ENCODE peak calls at places on chromosomes 11 and 22, in eight cellular contexts. One of them, this sample, is unnamed.

GRCh38 chr22:44783091-44783490 is 30.7 kb downstream of the ARHGAP8 start:
- DNase-seq in left lung: no peak
- DNase-seq in OCI-LY7: no peak
- DNase-seq in H1: no peak
- DNase-seq in upper lobe of right lung: no peak
- DNase-seq in fibroblast of lung: no peak
- DNase-seq in CD4-positive, alpha-beta memory T cell: no peak
- DNase-seq in right lobe of liver: no peak
- DNase-seq in this sample: no peak

GRCh38 chr11:3093281-3094191 is 36.3 kb upstream of the CARS1 start:
- DNase-seq in right lobe of liver: no peak
- DNase-seq in upper lobe of right lung: peak; percentile 55
- DNase-seq in OCI-LY7: no peak
- DNase-seq in CD4-positive, alpha-beta memory T cell: no peak
- DNase-seq in H1: no peak
- DNase-seq in left lung: peak; percentile 75
- DNase-seq in fibroblast of lung: no peak
- DNase-seq in this sample: peak; percentile 71

GRCh38 chr11:117604349-117604995 is 192.5 kb downstream of the DSCAML1 start:
- DNase-seq in fibroblast of lung: peak; percentile 8
- DNase-seq in upper lobe of right lung: no peak
- DNase-seq in left lung: no peak
- DNase-seq in H1: no peak
- DNase-seq in right lobe of liver: no peak
- DNase-seq in CD4-positive, alpha-beta memory T cell: no peak
- DNase-seq in OCI-LY7: no peak
- DNase-seq in this sample: no peak

GRCh38 chr11:117096140-117096972 is 1.9 kb downstream of the SIK3 start:
- DNase-seq in upper lobe of right lung: no peak
- DNase-seq in OCI-LY7: peak; percentile 75
- DNase-seq in left lung: no peak
- DNase-seq in H1: peak; percentile 51
- DNase-seq in right lobe of liver: peak; percentile 34
- DNase-seq in fibroblast of lung: no peak
- DNase-seq in CD4-positive, alpha-beta memory T cell: peak; percentile 77
- DNase-seq in this sample: no peak

GRCh38 chr11:57711414-57712255 is at the start of gene MED19:
- DNase-seq in OCI-LY7: peak; percentile 85
- DNase-seq in CD4-positive, alpha-beta memory T cell: peak; percentile 82
- DNase-seq in fibroblast of lung: peak; percentile 79
- DNase-seq in H1: peak; percentile 84
- DNase-seq in upper lobe of right lung: peak; percentile 90
- DNase-seq in left lung: peak; percentile 92
- DNase-seq in right lobe of liver: peak; percentile 80
- DNase-seq in this sample: no peak

GRCh38 chr11:69889400-69890372 is 70.5 kb upstream of the FGF3 start:
- DNase-seq in CD4-positive, alpha-beta memory T cell: no peak
- DNase-seq in H1: no peak
- DNase-seq in left lung: peak; percentile 33
- DNase-seq in fibroblast of lung: no peak
- DNase-seq in upper lobe of right lung: no peak
- DNase-seq in right lobe of liver: no peak
- DNase-seq in OCI-LY7: no peak
- DNase-seq in this sample: peak; percentile 17

GRCh38 chr11:84914511-84914910 is 712.6 kb downstream of the DLG2 start:
- DNase-seq in CD4-positive, alpha-beta memory T cell: no peak
- DNase-seq in OCI-LY7: no peak
- DNase-seq in upper lobe of right lung: no peak
- DNase-seq in right lobe of liver: no peak
- DNase-seq in fibroblast of lung: no peak
- DNase-seq in left lung: no peak
- DNase-seq in H1: no peak
- DNase-seq in this sample: no peak

GRCh38 chr11:45577755-45578154 is 87.7 kb downstream of the CHST1 start:
- DNase-seq in H1: no peak
- DNase-seq in OCI-LY7: no peak
- DNase-seq in fibroblast of lung: no peak
- DNase-seq in CD4-positive, alpha-beta memory T cell: no peak
- DNase-seq in left lung: no peak
- DNase-seq in right lobe of liver: no peak
- DNase-seq in upper lobe of right lung: no peak
- DNase-seq in this sample: peak; percentile 13

GRCh38 chr11:119615003-119615878 is 113.8 kb downstream of the NECTIN1 start:
- DNase-seq in fibroblast of lung: peak; percentile 88
- DNase-seq in left lung: peak; percentile 28
- DNase-seq in upper lobe of right lung: no peak
- DNase-seq in right lobe of liver: no peak
- DNase-seq in H1: no peak
- DNase-seq in CD4-positive, alpha-beta memory T cell: no peak
- DNase-seq in OCI-LY7: peak; percentile 30
- DNase-seq in this sample: no peak

GRCh38 chr22:44597616-44598015 is 99.6 kb upstream of the RTL6 start:
- DNase-seq in right lobe of liver: no peak
- DNase-seq in CD4-positive, alpha-beta memory T cell: no peak
- DNase-seq in upper lobe of right lung: no peak
- DNase-seq in OCI-LY7: no peak
- DNase-seq in left lung: no peak
- DNase-seq in fibroblast of lung: no peak
- DNase-seq in H1: no peak
- DNase-seq in this sample: no peak

GRCh38 chr11:48012051-48012391 is 31.7 kb downstream of the PTPRJ start:
- DNase-seq in OCI-LY7: no peak
- DNase-seq in right lobe of liver: no peak
- DNase-seq in CD4-positive, alpha-beta memory T cell: peak; percentile 71
- DNase-seq in H1: no peak
- DNase-seq in upper lobe of right lung: no peak
- DNase-seq in fibroblast of lung: no peak
- DNase-seq in left lung: no peak
- DNase-seq in this sample: no peak

GRCh38 chr11:58086528-58086927 is 38.8 kb downstream of the OR9I1 start:
- DNase-seq in OCI-LY7: no peak
- DNase-seq in H1: no peak
- DNase-seq in fibroblast of lung: no peak
- DNase-seq in upper lobe of right lung: no peak
- DNase-seq in left lung: no peak
- DNase-seq in right lobe of liver: no peak
- DNase-seq in CD4-positive, alpha-beta memory T cell: no peak
- DNase-seq in this sample: no peak

GRCh38 chr11:2294340-2295290 is 7.1 kb downstream of the C11orf21 start:
- DNase-seq in fibroblast of lung: no peak
- DNase-seq in CD4-positive, alpha-beta memory T cell: no peak
- DNase-seq in upper lobe of right lung: peak; percentile 57
- DNase-seq in right lobe of liver: no peak
- DNase-seq in H1: peak; percentile 13
- DNase-seq in left lung: no peak
- DNase-seq in OCI-LY7: no peak
- DNase-seq in this sample: peak; percentile 39

GRCh38 chr11:14973621-14974020 is 1.5 kb upstream of the CALCA start:
- DNase-seq in right lobe of liver: peak; percentile 35
- DNase-seq in upper lobe of right lung: peak; percentile 63
- DNase-seq in H1: peak; percentile 63
- DNase-seq in fibroblast of lung: peak; percentile 15
- DNase-seq in CD4-positive, alpha-beta memory T cell: peak; percentile 22
- DNase-seq in left lung: peak; percentile 76
- DNase-seq in OCI-LY7: no peak
- DNase-seq in this sample: peak; percentile 45

GRCh38 chr22:22480940-22481339 is 27.6 kb downstream of the ZNF280B start:
- DNase-seq in right lobe of liver: no peak
- DNase-seq in CD4-positive, alpha-beta memory T cell: no peak
- DNase-seq in H1: no peak
- DNase-seq in OCI-LY7: no peak
- DNase-seq in upper lobe of right lung: no peak
- DNase-seq in left lung: no peak
- DNase-seq in fibroblast of lung: no peak
- DNase-seq in this sample: no peak

GRCh38 chr11:28146123-28146751 is 38.0 kb downstream of the METTL15 start:
- DNase-seq in upper lobe of right lung: no peak
- DNase-seq in OCI-LY7: no peak
- DNase-seq in H1: no peak
- DNase-seq in CD4-positive, alpha-beta memory T cell: no peak
- DNase-seq in fibroblast of lung: peak; percentile 95
- DNase-seq in left lung: no peak
- DNase-seq in right lobe of liver: no peak
- DNase-seq in this sample: no peak

GRCh38 chr11:71188886-71189767 is 63.2 kb downstream of the SHANK2 start:
- DNase-seq in H1: no peak
- DNase-seq in upper lobe of right lung: peak; percentile 48
- DNase-seq in left lung: no peak
- DNase-seq in CD4-positive, alpha-beta memory T cell: no peak
- DNase-seq in right lobe of liver: no peak
- DNase-seq in OCI-LY7: no peak
- DNase-seq in fibroblast of lung: no peak
- DNase-seq in this sample: peak; percentile 55

GRCh38 chr11:120835601-120836228 is 188.2 kb upstream of the TBCEL start:
- DNase-seq in H1: no peak
- DNase-seq in CD4-positive, alpha-beta memory T cell: no peak
- DNase-seq in upper lobe of right lung: no peak
- DNase-seq in fibroblast of lung: peak; percentile 38
- DNase-seq in OCI-LY7: no peak
- DNase-seq in left lung: no peak
- DNase-seq in right lobe of liver: no peak
- DNase-seq in this sample: no peak

GRCh38 chr22:45980776-45981175 is 3.8 kb upstream of the WNT7B start:
- DNase-seq in right lobe of liver: no peak
- DNase-seq in CD4-positive, alpha-beta memory T cell: no peak
- DNase-seq in H1: no peak
- DNase-seq in left lung: no peak
- DNase-seq in fibroblast of lung: no peak
- DNase-seq in upper lobe of right lung: no peak
- DNase-seq in OCI-LY7: no peak
- DNase-seq in this sample: no peak

GRCh38 chr22:45976351-45977002 is 485 bp downstream of the WNT7B start:
- DNase-seq in left lung: peak; percentile 77
- DNase-seq in right lobe of liver: no peak
- DNase-seq in H1: no peak
- DNase-seq in fibroblast of lung: no peak
- DNase-seq in CD4-positive, alpha-beta memory T cell: no peak
- DNase-seq in OCI-LY7: no peak
- DNase-seq in upper lobe of right lung: peak; percentile 73
- DNase-seq in this sample: no peak

GRCh38 chr22:45977003-45977395 is at the start of gene WNT7B:
- DNase-seq in upper lobe of right lung: peak; percentile 88
- DNase-seq in CD4-positive, alpha-beta memory T cell: peak; percentile 16
- DNase-seq in left lung: peak; percentile 88
- DNase-seq in H1: no peak
- DNase-seq in fibroblast of lung: no peak
- DNase-seq in right lobe of liver: no peak
- DNase-seq in OCI-LY7: no peak
- DNase-seq in this sample: no peak

GRCh38 chr22:45977551-45978274 is 751 bp upstream of the WNT7B start:
- DNase-seq in fibroblast of lung: no peak
- DNase-seq in left lung: peak; percentile 74
- DNase-seq in right lobe of liver: no peak
- DNase-seq in H1: peak; percentile 72
- DNase-seq in OCI-LY7: no peak
- DNase-seq in upper lobe of right lung: no peak
- DNase-seq in CD4-positive, alpha-beta memory T cell: no peak
- DNase-seq in this sample: no peak

GRCh38 chr22:45978275-45978713 is 1.3 kb upstream of the WNT7B start:
- DNase-seq in upper lobe of right lung: no peak
- DNase-seq in right lobe of liver: no peak
- DNase-seq in fibroblast of lung: no peak
- DNase-seq in CD4-positive, alpha-beta memory T cell: no peak
- DNase-seq in OCI-LY7: no peak
- DNase-seq in H1: no peak
- DNase-seq in left lung: no peak
- DNase-seq in this sample: no peak
- H3K4me1 ChIP-seq in upper lobe of right lung: peaks cover 26% of the 10 kb centered on the region
- H3K4me1 ChIP-seq in right lobe of liver: peaks cover 4% of the 10 kb centered on the region
- H3K4me1 ChIP-seq in fibroblast of lung: no peaks in the 10 kb centered on the region
- H3K4me1 ChIP-seq in CD4-positive, alpha-beta memory T cell: peaks cover 20% of the 10 kb centered on the region
- H3K4me1 ChIP-seq in OCI-LY7: peaks cover 3% of the 10 kb centered on the region
- H3K4me1 ChIP-seq in H1: peaks cover 13% of the 10 kb centered on the region
- H3K4me1 ChIP-seq in left lung: peaks cover 40% of the 10 kb centered on the region
- H3K4me1 ChIP-seq in this sample: no peaks in the 10 kb centered on the region

GRCh38 chr11:89491141-89491690 is at the start of gene NOX4:
- DNase-seq in fibroblast of lung: peak; percentile 81
- DNase-seq in OCI-LY7: no peak
- DNase-seq in upper lobe of right lung: peak; percentile 63
- DNase-seq in right lobe of liver: peak; percentile 36
- DNase-seq in H1: peak; percentile 79
- DNase-seq in left lung: peak; percentile 79
- DNase-seq in CD4-positive, alpha-beta memory T cell: no peak
- DNase-seq in this sample: peak; percentile 87
- H3K4me3 ChIP-seq in fibroblast of lung: peak within 1 kb of the TSS; percentile 67
- H3K4me3 ChIP-seq in OCI-LY7: no peak within 1 kb of the TSS
- H3K4me3 ChIP-seq in upper lobe of right lung: peak within 1 kb of the TSS; percentile 49
- H3K4me3 ChIP-seq in right lobe of liver: peak within 1 kb of the TSS; percentile 32
- H3K4me3 ChIP-seq in H1: peak within 1 kb of the TSS; percentile 52
- H3K4me3 ChIP-seq in left lung: peak within 1 kb of the TSS; percentile 31
- H3K4me3 ChIP-seq in CD4-positive, alpha-beta memory T cell: no peak within 1 kb of the TSS
- H3K4me3 ChIP-seq in this sample: peak within 1 kb of the TSS; percentile 88

DNA sequence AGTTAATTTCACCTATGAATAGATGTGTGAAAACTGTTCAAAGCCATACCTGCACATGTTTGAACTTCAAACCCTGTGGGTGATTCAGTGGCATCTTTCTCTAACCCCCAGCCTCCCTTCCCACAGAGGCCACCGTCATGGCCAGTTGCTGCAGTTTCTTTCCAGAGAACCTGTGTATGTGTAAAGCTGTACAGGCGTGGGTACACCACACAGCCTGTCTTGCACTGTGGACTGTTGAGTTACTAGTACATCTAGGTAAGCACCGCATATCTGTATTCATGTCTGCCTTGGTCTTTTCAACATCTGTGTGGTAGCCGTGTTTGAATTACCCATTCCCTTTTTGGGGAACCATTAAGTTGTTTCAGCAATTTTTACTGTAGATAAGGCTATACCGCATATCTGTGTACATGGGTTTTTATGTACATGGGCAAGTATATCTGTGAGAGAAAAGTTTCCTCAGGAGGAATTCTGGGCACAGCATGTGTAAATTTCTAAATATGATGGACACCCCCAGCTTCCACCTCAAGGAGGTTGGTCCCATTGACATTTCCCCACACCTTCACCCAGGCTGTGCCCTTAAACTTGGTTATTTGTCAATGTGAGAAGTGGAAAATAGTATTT is 13.9 kb downstream of the NEAT1 start:
- DNase-seq in right lobe of liver: peak; percentile 23
- DNase-seq in fibroblast of lung: no peak
- DNase-seq in CD4-positive, alpha-beta memory T cell: no peak
- DNase-seq in OCI-LY7: no peak
- DNase-seq in upper lobe of right lung: peak; percentile 34
- DNase-seq in left lung: peak; percentile 32
- DNase-seq in H1: no peak
- DNase-seq in this sample: peak; percentile 71
- H3K27ac ChIP-seq in right lobe of liver: peak overlapping the region; percentile 52
- H3K27ac ChIP-seq in fibroblast of lung: no peak overlapping the region
- H3K27ac ChIP-seq in CD4-positive, alpha-beta memory T cell: no peak overlapping the region
- H3K27ac ChIP-seq in OCI-LY7: peak overlapping the region; percentile 64
- H3K27ac ChIP-seq in upper lobe of right lung: no peak overlapping the region
- H3K27ac ChIP-seq in left lung: peak overlapping the region; percentile 58
- H3K27ac ChIP-seq in H1: no peak overlapping the region
- H3K27ac ChIP-seq in this sample: peak overlapping the region; percentile 56

DNA sequence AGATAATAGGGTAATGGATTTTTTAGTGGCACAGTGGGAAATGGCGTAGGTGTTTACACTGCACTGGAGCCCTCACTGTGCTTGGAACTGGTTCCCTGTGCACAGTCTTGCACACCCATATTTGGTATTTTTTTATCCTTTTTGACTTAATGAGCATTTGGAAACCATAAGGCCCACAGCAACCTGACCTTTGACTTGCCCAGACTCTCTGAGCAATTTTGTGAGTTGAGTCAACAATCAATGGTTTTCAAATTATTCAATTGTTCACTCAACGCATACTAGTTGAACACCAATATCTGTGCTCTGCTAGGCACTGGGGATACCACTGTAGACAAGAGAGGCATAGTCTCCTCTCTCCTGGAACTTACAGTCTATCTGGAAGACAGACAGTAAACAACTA is 14.3 kb downstream of the CD44 start:
- DNase-seq in H1: no peak
- DNase-seq in CD4-positive, alpha-beta memory T cell: no peak
- DNase-seq in right lobe of liver: no peak
- DNase-seq in upper lobe of right lung: no peak
- DNase-seq in left lung: no peak
- DNase-seq in OCI-LY7: no peak
- DNase-seq in fibroblast of lung: no peak
- DNase-seq in this sample: no peak
- H3K4me1 ChIP-seq in H1: peaks cover 3% of the 10 kb centered on the region
- H3K4me1 ChIP-seq in CD4-positive, alpha-beta memory T cell: peaks cover 100% of the 10 kb centered on the region
- H3K4me1 ChIP-seq in right lobe of liver: peaks cover 12% of the 10 kb centered on the region
- H3K4me1 ChIP-seq in upper lobe of right lung: peaks cover 25% of the 10 kb centered on the region
- H3K4me1 ChIP-seq in left lung: peaks cover 96% of the 10 kb centered on the region
- H3K4me1 ChIP-seq in OCI-LY7: no peaks in the 10 kb centered on the region
- H3K4me1 ChIP-seq in fibroblast of lung: peaks cover 13% of the 10 kb centered on the region
- H3K4me1 ChIP-seq in this sample: peaks cover 12% of the 10 kb centered on the region